ENCODE peak calls at places on chromosomes 11 and 22, in four cellular contexts. P is HCT116, C is Panc1, L is HepG2. N is an unnamed sample.

GRCh38 chr22:17860220-17860965 is 86.1 kb upstream of the BID start:
- DNase-seq in P (no peak), C (no peak), L (no peak), N (no peak)

GRCh38 chr22:37075046-37075445 is 23.5 kb downstream of the KCTD17 start:
- DNase-seq in P (no peak), C (no peak), L (no peak), N (no peak)

GRCh38 chr11:133678211-133678610 is 145.9 kb upstream of the OPCML start:
- DNase-seq in P (no peak), C (no peak), L (no peak), N (no peak)

GRCh38 chr11:134584001-134584561 is 172.0 kb upstream of the B3GAT1 start:
- DNase-seq in P (no peak), C (no peak), L (no peak), N (no peak)

GRCh38 chr11:131228378-131228777 is 142.0 kb upstream of the NTM start:
- DNase-seq in P (no peak), C (no peak), L (no peak), N (no peak)

GRCh38 chr11:62676698-62677097 is 2.2 kb downstream of the UBXN1 start:
- DNase-seq in P (no peak), C (no peak), L (no peak), N (no peak)

GRCh38 chr11:110428040-110428439 is 1.7 kb upstream of the FDX1 start:
- DNase-seq in P (no peak), C (no peak), L (no peak), N (no peak)

GRCh38 chr22:26053737-26054316 is 115.4 kb upstream of the SEZ6L start:
- DNase-seq in P (no peak), C (no peak), L (no peak), N (no peak)

GRCh38 chr11:47254381-47254780 is 3.4 kb upstream of the NR1H3 start:
- DNase-seq in P (no peak), C (no peak), L (no peak), N (no peak)

GRCh38 chr11:86067230-86068137 is 1.4 kb downstream of the PICALM start:
- DNase-seq in P (no peak), C (no peak), L (peak), N (no peak)

GRCh38 chr11:57266157-57266556 is 29.1 kb upstream of the APLNR start:
- DNase-seq in P (no peak), C (no peak), L (no peak), N (no peak)

GRCh38 chr11:18578975-18579598 is 9.4 kb downstream of the UEVLD start:
- DNase-seq in P (no peak), C (no peak), L (peak), N (no peak)

GRCh38 chr11:111541209-111542061 is 915 bp downstream of the LAYN start:
- DNase-seq in P (no peak), C (no peak), L (no peak), N (no peak)

GRCh38 chr11:31246451-31247165 is 122.9 kb downstream of the DCDC1 start:
- DNase-seq in P (no peak), C (no peak), L (no peak), N (no peak)

GRCh38 chr11:66720223-66720898 is 8.7 kb downstream of the SPTBN2 start:
- DNase-seq in P (peak), C (no peak), L (peak), N (peak)

GRCh38 chr11:126793596-126793995 is 207.0 kb downstream of the KIRREL3 start:
- DNase-seq in P (no peak), C (no peak), L (no peak), N (no peak)

GRCh38 chr22:25404556-25404922 is 159.9 kb upstream of the GRK3 start:
- DNase-seq in P (no peak), C (no peak), L (peak), N (peak)

GRCh38 chr11:2807276-2807681 is 78.3 kb downstream of the CDKN1C start:
- DNase-seq in P (no peak), C (no peak), L (peak), N (no peak)

GRCh38 chr22:44931077-44931540 is 78.7 kb downstream of the PHF21B start:
- DNase-seq in P (no peak), C (no peak), L (no peak), N (no peak)

GRCh38 chr22:17121235-17122195 is at the start of gene TMEM121B:
- DNase-seq in P (no peak), C (no peak), L (no peak), N (peak)

GRCh38 chr11:22671751-22672150 is 5.3 kb downstream of the GAS2 start:
- DNase-seq in P (no peak), C (no peak), L (no peak), N (no peak)

GRCh38 chr11:119722281-119722794 is 6.7 kb downstream of the NECTIN1 start:
- DNase-seq in P (no peak), C (no peak), L (no peak), N (no peak)

GRCh38 chr11:120303004-120303637 is 22.0 kb upstream of the TLCD5 start:
- DNase-seq in P (peak), C (peak), L (peak), N (peak)

GRCh38 chr11:44463751-44464150 is 101.7 kb upstream of the CD82 start:
- DNase-seq in P (no peak), C (no peak), L (no peak), N (no peak)

GRCh38 chr11:16280256-16280682 is 76.1 kb downstream of the SOX6 start:
- DNase-seq in P (no peak), C (no peak), L (no peak), N (peak)

GRCh38 chr11:40384991-40385390 is 1074.5 kb downstream of the LRRC4C start:
- DNase-seq in P (no peak), C (no peak), L (no peak), N (no peak)

GRCh38 chr11:5891216-5891800 is 1.7 kb upstream of the OR52E5 start:
- DNase-seq in P (no peak), C (peak), L (no peak), N (peak)
- TF ChIP-seq TCF7L2 in P (no peak), C (no peak), L (no peak), N (no peak)

DNA sequence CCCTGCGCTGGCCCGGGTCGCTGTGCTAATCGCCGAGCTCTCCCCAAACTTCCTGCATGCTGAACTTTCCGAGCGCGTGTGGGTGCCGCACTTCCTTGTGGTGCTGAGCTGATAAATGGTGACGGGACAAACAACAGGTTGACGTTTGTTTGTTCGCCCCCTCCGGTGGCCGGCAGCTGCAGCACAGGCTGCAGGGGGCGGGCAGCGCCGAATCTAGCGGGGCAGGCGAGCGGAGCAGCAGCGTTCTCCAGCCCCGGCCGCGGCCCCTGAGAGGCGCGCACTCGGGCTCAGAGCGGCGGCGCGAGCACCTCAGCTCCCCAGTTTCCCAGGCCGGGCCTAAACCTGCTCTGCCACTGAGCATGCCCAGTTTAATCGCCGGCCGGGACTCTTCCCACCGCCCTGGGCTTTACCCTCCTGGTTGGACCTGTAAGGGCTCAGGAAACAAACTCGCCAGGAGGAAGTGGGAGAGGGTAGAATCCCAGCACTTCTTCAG is at the start of gene PDGFD:
- DNase-seq in P (no peak), C (no peak), L (peak), N (no peak)
- TF ChIP-seq TCF7L2 in P (no peak), C (no peak), L (no peak), N (no peak)

GRCh38 chr11:64656797-64657196 is 65.8 kb downstream of the SLC22A12 start:
- DNase-seq in P (no peak), C (no peak), L (peak), N (peak)
- TF ChIP-seq TCF7L2 in P (no peak), C (no peak), L (no peak), N (no peak)

DNA sequence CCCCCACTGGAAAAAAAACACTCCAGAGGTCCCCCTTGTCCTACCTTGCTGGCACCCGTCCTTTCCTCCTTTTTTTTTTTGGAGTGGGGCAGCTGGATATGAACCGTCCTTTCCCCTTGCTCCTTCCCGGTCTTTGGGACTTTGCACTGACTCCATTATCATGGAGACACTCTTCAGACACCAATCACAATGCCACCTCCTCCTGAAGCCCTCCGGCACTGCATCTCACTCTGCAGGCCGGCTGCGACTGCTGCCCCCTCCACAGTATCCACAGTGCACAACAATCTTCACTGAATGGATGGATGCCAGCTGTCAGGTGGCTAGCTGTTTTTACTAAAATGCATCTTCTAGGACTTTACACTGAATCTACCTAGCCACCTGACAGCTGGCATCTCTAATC is 12.7 kb upstream of the RGL4 start:
- DNase-seq in P (no peak), C (no peak), L (no peak), N (no peak)
- TF ChIP-seq TCF7L2 in P (no peak), C (no peak), L (no peak), N (no peak)

GRCh38 chr22:46370584-46371373 is 35.3 kb downstream of the TRMU start:
- DNase-seq in P (no peak), C (no peak), L (peak), N (no peak)
- TF ChIP-seq TCF7L2 in P (no peak), C (no peak), L (no peak), N (no peak)

N was measured in K562.